ENCODE peak calls at places on chromosome 6, in seven cellular contexts. C is substantia nigra, L is pons, G is body of pancreas, R is SHP77, Z is occipital lobe, F is tibial artery. D is an unnamed sample.

GRCh38 chr6:2634151-2634964 is 116.4 kb downstream of the MYLK4 start:
- DNase-seq in R (peak), F (peak), G (peak), C (peak), Z (peak), L (peak), D (peak)

GRCh38 chr6:107845777-107846176 is 21.7 kb upstream of the SCML4 start:
- DNase-seq in G (no peak), L (no peak), C (no peak), R (no peak), Z (no peak), F (no peak), D (no peak)

GRCh38 chr6:167577891-167578361 is 248.8 kb upstream of the AFDN start:
- DNase-seq in Z (no peak), L (no peak), G (no peak), R (no peak), F (no peak), C (no peak), D (no peak)

GRCh38 chr6:150395388-150396009 is 26.7 kb downstream of the IYD start:
- DNase-seq in L (peak), F (no peak), R (peak), C (peak), Z (peak), G (peak), D (no peak)

GRCh38 chr6:19691465-19692167 is 145.6 kb upstream of the ID4 start:
- DNase-seq in R (no peak), C (peak), Z (peak), F (peak), G (peak), L (no peak), D (peak)

GRCh38 chr6:17101422-17102257 is at the start of gene STMND1:
- DNase-seq in R (no peak), Z (no peak), L (no peak), G (peak), C (peak), F (no peak), D (no peak)

GRCh38 chr6:85408039-85408438 is 41.8 kb upstream of the NT5E start:
- DNase-seq in R (no peak), Z (no peak), C (no peak), L (no peak), F (no peak), G (no peak), D (no peak)

GRCh38 chr6:22551280-22551679 is 18.1 kb upstream of the HDGFL1 start:
- DNase-seq in C (no peak), F (no peak), L (no peak), Z (no peak), R (no peak), G (no peak), D (no peak)

GRCh38 chr6:101818056-101818455 is 424.5 kb downstream of the GRIK2 start:
- DNase-seq in C (no peak), R (no peak), F (no peak), L (no peak), Z (no peak), G (no peak), D (no peak)

GRCh38 chr6:110378552-110378951 is 20.4 kb upstream of the METTL24 start:
- DNase-seq in C (no peak), L (no peak), G (no peak), R (no peak), F (no peak), Z (no peak), D (no peak)

GRCh38 chr6:1678966-1679690 is 69.4 kb downstream of the FOXC1 start:
- DNase-seq in F (no peak), R (peak), G (no peak), Z (no peak), C (no peak), L (no peak), D (no peak)